ENCODE peak calls at places on chromosomes 3 and 15, in six cellular contexts. L is esophagus muscularis mucosa, K is mammary epithelial cell, N is upper lobe of right lung, X is bronchial epithelial cell, M is HCT116. G is an unnamed sample.

GRCh38 chr3:172085557-172085895 is 46.1 kb downstream of the FNDC3B start:
- DNase-seq in N (no peak), X (no peak), K (no peak), M (no peak), L (no peak), G (no peak)

GRCh38 chr3:2770451-2770850 is 339.7 kb downstream of the IL5RA start:
- DNase-seq in N (no peak), M (no peak), L (no peak), K (no peak), X (no peak), G (no peak)

GRCh38 chr3:166864473-166865467 is 515.3 kb downstream of the ZBBX start:
- DNase-seq in L (no peak), X (no peak), M (no peak), K (no peak), N (peak; percentile 36), G (no peak)

GRCh38 chr3:183698318-183698731 is 728 bp downstream of the YEATS2 start:
- DNase-seq in K (peak; percentile 35), N (no peak), M (no peak), L (no peak), X (peak; percentile 34), G (no peak)

GRCh38 chr3:123071146-123071545 is 4.3 kb downstream of the PDIA5 start:
- DNase-seq in M (no peak), L (no peak), N (no peak), X (no peak), K (no peak), G (no peak)

GRCh38 chr3:57556459-57557087 is 499 bp downstream of the PDE12 start:
- DNase-seq in K (no peak), N (no peak), M (no peak), L (no peak), X (no peak), G (no peak)

GRCh38 chr3:152121292-152121654 is 147.5 kb upstream of the MBNL1 start:
- DNase-seq in L (no peak), M (no peak), N (no peak), X (peak; percentile 92), K (peak; percentile 77), G (peak; percentile 7)

GRCh38 chr3:184982058-184982457 is 170.1 kb downstream of the VPS8 start:
- DNase-seq in M (no peak), L (no peak), K (no peak), X (no peak), N (no peak), G (no peak)

GRCh38 chr3:69182588-69183299 is 60.3 kb upstream of the LMOD3 start:
- DNase-seq in M (no peak), K (peak; percentile 58), X (peak; percentile 29), L (no peak), N (no peak), G (no peak)

GRCh38 chr3:57948080-57948671 is 60.0 kb upstream of the FLNB start:
- DNase-seq in L (no peak), X (no peak), N (no peak), K (no peak), M (no peak), G (no peak)

GRCh38 chr3:170751894-170752283 is 118.1 kb downstream of the RPL22L1 start:
- DNase-seq in M (no peak), K (no peak), L (no peak), N (no peak), X (peak; percentile 50), G (no peak)

GRCh38 chr3:32460031-32460749 is 42.5 kb downstream of the CMTM6 start:
- DNase-seq in M (no peak), K (no peak), X (peak; percentile 58), L (peak; percentile 89), N (no peak), G (no peak)

GRCh38 chr3:134453631-134454030 is 32.2 kb downstream of the ANAPC13 start:
- DNase-seq in L (peak; percentile 75), N (no peak), X (no peak), K (no peak), M (peak; percentile 13), G (no peak)

GRCh38 chr3:133610031-133610430 is 36.5 kb downstream of the CDV3 start:
- DNase-seq in K (no peak), X (no peak), M (no peak), L (no peak), N (no peak), G (no peak)

GRCh38 chr3:20700702-20701101 is 514.7 kb upstream of the SGO1 start:
- DNase-seq in L (no peak), X (no peak), N (no peak), K (no peak), M (no peak), G (no peak)

GRCh38 chr3:56369914-56370313 is 98.4 kb downstream of the ERC2 start:
- DNase-seq in X (peak; percentile 91), N (no peak), L (no peak), K (peak; percentile 77), M (no peak), G (no peak)

GRCh38 chr15:91871138-91871537 is 17.6 kb downstream of the SLCO3A1 start:
- DNase-seq in X (no peak), K (no peak), L (no peak), N (no peak), M (no peak), G (no peak)

GRCh38 chr3:169147246-169148008 is 516.1 kb downstream of the MECOM start:
- DNase-seq in K (peak; percentile 72), M (no peak), N (peak; percentile 68), L (no peak), X (peak; percentile 69), G (peak; percentile 29)

GRCh38 chr3:183488343-183488742 is 59.9 kb upstream of the MCF2L2 start:
- DNase-seq in N (no peak), M (no peak), L (peak; percentile 55), X (no peak), K (no peak), G (no peak)

GRCh38 chr3:106013971-106014370 is 145.2 kb upstream of the CBLB start:
- DNase-seq in N (no peak), L (no peak), M (no peak), X (peak; percentile 100), K (peak; percentile 96), G (peak; percentile 83)

GRCh38 chr3:23735575-23736326 is 70.0 kb upstream of the UBE2E1 start:
- DNase-seq in M (no peak), K (no peak), L (no peak), X (no peak), N (no peak), G (no peak)

GRCh38 chr15:33565099-33565498 is 254.3 kb downstream of the RYR3 start:
- DNase-seq in M (no peak), K (peak; percentile 23), X (peak; percentile 39), N (no peak), L (no peak), G (no peak)

DNA sequence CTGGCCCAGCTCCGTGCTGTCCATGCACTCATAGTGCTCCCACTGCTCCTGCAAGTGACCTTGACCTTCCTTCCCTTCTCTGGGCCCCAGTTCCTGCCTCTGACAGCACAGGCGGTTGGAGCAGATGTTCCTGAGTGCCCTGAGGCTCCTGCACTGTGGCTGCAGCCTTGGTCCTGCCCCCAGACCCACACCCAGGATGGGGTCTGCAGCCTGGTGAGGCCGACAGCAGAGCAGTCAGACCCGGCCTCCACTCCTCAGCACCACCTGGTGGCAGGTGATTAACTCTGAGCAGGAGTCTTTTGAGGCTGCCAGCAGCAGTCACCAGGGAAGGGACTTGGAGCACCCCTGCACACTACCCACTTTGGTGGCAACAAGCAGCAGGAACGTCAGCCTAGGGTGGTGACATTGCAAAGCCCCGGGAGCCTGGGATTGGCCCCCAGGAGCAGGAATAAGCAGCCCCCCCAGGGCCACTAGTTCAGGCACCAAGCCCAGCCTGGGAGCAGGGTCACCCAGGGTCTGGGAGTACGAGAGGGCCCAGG is 64.6 kb downstream of the CYP11A1 start:
- DNase-seq in K (peak; percentile 15), N (no peak), M (no peak), X (peak; percentile 20), L (no peak), G (no peak)
- H3K27me3 ChIP-seq in K (no peaks in the 10 kb centered on the region), N (peaks cover 49% of the 10 kb centered on the region), M (peaks cover 34% of the 10 kb centered on the region), X (peaks cover 42% of the 10 kb centered on the region), L (no peaks in the 10 kb centered on the region), G (peaks cover 72% of the 10 kb centered on the region)

DNA sequence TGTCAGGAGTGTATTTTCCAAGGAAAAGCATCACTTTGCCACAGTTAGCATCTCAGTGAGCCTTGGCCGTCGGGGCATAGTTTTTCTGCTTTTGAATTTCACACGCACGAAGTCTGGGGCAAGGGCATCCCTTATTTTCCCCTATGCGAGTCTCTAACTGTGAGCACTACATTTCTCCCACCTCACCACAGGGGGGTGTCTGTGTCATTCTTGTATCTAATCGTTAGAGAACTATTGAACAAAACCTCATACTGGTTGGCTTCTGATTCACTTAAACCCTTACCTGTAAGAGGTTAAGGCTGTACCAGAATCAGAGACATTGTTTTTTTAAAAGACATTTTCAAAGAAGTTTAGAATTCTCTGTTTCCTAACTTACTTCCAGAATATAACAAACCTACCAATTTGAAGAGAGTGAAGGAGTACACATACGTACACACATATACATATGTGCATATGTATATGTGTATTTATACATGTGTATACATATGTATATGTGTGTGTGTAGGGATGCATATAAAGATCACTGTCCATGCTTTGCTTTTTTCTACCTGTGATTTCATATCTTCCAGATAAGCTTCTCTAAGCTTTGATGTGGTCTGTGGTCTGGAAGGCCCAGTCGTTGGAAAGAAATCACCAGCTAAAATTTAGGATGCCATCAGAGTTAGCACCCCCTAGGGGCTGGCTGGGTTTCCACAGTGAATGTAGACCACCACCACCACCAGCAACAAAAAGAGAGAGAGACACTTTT is 49.4 kb downstream of the MYZAP start:
- DNase-seq in K (peak; percentile 30), N (no peak), X (peak; percentile 30), L (peak; percentile 29), M (no peak), G (no peak)
- TF ChIP-seq CTCF in K (peak; percentile 60), N (peak; percentile 14), X (peak; percentile 35), L (no peak), M (peak; percentile 18), G (peak; percentile 68)

DNA sequence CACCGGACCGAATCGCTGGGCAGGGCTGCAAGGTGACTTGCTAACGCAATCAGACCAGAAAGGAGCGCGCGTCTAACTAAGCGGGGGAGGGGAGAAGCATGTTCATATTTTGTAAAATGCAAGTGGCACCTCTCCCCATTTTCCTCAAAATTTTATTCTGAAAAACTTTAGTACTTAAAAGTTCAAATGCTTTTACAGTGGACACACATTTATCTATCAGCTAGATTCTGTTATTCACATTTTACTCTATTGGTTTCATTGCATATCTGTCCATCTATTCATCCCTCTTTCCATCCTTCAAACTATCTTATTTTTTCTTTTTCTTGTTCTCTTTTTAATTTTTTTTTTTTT is 46.1 kb upstream of the KLHL25 start:
- DNase-seq in M (no peak), X (no peak), N (no peak), K (no peak), L (no peak), G (no peak)
- H3K4me3 ChIP-seq in M (no peak overlapping the region), X (no peak overlapping the region), N (no peak overlapping the region), K (no peak overlapping the region), L (peak overlapping the region; percentile 46), G (no peak overlapping the region)

DNA sequence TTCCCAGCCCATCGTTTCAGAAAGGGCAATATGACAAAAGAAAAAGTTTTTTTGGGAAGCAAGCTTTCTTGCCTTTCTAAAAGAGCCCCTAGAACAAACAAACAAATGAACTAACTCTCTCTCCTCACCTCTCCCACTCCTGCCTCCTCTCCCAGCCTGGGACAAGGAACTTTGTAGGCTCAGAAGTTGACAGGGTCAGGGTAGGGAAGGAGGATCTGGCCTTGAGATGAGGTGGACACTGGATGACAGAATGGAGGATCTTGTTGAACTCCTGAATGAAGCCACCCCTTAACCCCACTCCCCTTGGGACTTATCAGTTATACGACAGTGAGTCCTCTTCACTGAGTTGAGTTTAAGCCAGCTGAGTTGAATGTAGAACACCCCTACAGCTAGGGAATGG is 1.6 kb upstream of the ITGA11 start:
- DNase-seq in N (no peak), M (no peak), X (no peak), L (peak; percentile 78), K (no peak), G (no peak)
- H3K27me3 ChIP-seq in N (peaks cover 49% of the 10 kb centered on the region), M (peaks cover 45% of the 10 kb centered on the region), X (peaks cover 28% of the 10 kb centered on the region), L (peaks cover 11% of the 10 kb centered on the region), K (peaks cover 15% of the 10 kb centered on the region), G (peaks cover 52% of the 10 kb centered on the region)

GRCh38 chr15:28912422-28912821 is 26.6 kb downstream of the APBA2 start:
- DNase-seq in M (no peak), N (peak; percentile 26), K (no peak), L (no peak), X (no peak), G (no peak)
- TF ChIP-seq CTCF in M (no peak), N (no peak), K (no peak), L (no peak), X (no peak), G (no peak)